ENCODE peak calls at places on chromosomes 1 and 21, in seven cellular contexts. G is WTC11, L is fibroblast of pulmonary artery, P is prostate gland, A is nucleus accumbens, N is NCI-H1436, U is cardiac septum. W is an unnamed sample.

GRCh38 chr1:112056354-112056753 is 66.9 kb upstream of the KCND3 start:
- DNase-seq in U (no peak), N (no peak), G (no peak), L (no peak), P (no peak), A (no peak), W (no peak)

GRCh38 chr1:237590381-237590780 is 300.3 kb downstream of the ZP4 start:
- DNase-seq in P (no peak), N (no peak), U (no peak), A (no peak), G (no peak), L (no peak), W (no peak)

GRCh38 chr1:29272171-29272907 is 36.0 kb downstream of the PTPRU start:
- DNase-seq in A (no peak), G (no peak), N (no peak), U (peak), L (no peak), P (no peak), W (no peak)

GRCh38 chr1:39431927-39432326 is 59.5 kb upstream of the BMP8A start:
- DNase-seq in P (no peak), A (no peak), G (no peak), N (no peak), L (no peak), U (no peak), W (peak)

GRCh38 chr1:31760901-31761470 is 3.2 kb downstream of the ADGRB2 start:
- DNase-seq in A (no peak), N (peak), P (peak), G (peak), L (peak), U (no peak), W (no peak)

GRCh38 chr1:221335161-221336101 is 406.5 kb downstream of the DUSP10 start:
- DNase-seq in L (peak), N (no peak), U (no peak), G (no peak), A (peak), P (no peak), W (no peak)

GRCh38 chr1:192952646-192953045 is 106.5 kb downstream of the UCHL5 start:
- DNase-seq in U (no peak), N (no peak), P (no peak), A (no peak), G (no peak), L (peak), W (no peak)

GRCh38 chr1:155178441-155179106 is 4.9 kb downstream of the TRIM46 start:
- DNase-seq in A (no peak), U (peak), P (no peak), L (no peak), N (no peak), G (no peak), W (no peak)

GRCh38 chr21:36702622-36702968 is 3.7 kb downstream of the SIM2 start:
- DNase-seq in A (no peak), P (no peak), G (no peak), U (no peak), L (no peak), N (no peak), W (no peak)

GRCh38 chr1:206461602-206462455 is 8.4 kb upstream of the IKBKE start:
- DNase-seq in U (no peak), P (peak), A (no peak), L (peak), N (peak), G (peak), W (peak)

GRCh38 chr1:44609412-44609767 is 64.9 kb downstream of the TMEM53 start:
- DNase-seq in U (no peak), N (peak), L (peak), G (peak), A (no peak), P (peak), W (peak)

GRCh38 chr1:157596384-157596783 is 1.5 kb downstream of the FCRL4 start:
- DNase-seq in L (no peak), P (no peak), U (no peak), A (no peak), N (no peak), G (no peak), W (no peak)

GRCh38 chr1:86352096-86352495 is 44.0 kb downstream of the ODF2L start:
- DNase-seq in L (peak), P (no peak), A (no peak), U (no peak), G (no peak), N (no peak), W (no peak)

GRCh38 chr1:167856711-167857418 is 57.1 kb downstream of the ADCY10 start:
- DNase-seq in G (no peak), A (no peak), P (no peak), N (no peak), L (no peak), U (no peak), W (no peak)

GRCh38 chr1:76170522-76170921 is 96.0 kb downstream of the ST6GALNAC3 start:
- DNase-seq in A (no peak), P (no peak), U (no peak), G (no peak), N (no peak), L (no peak), W (no peak)

GRCh38 chr1:24027838-24028468 is 47.8 kb upstream of the SRSF10 start:
- DNase-seq in U (no peak), G (no peak), N (peak), P (no peak), L (peak), A (no peak), W (peak)

GRCh38 chr1:152486400-152487006 is 24.1 kb upstream of the LCE5A start:
- DNase-seq in A (no peak), G (no peak), U (no peak), N (no peak), L (no peak), P (no peak), W (no peak)

GRCh38 chr21:35988396-35989140 is 71.8 kb downstream of the SETD4 start:
- DNase-seq in N (no peak), L (no peak), P (no peak), A (no peak), U (no peak), G (no peak), W (no peak)

GRCh38 chr1:174159253-174160108 is at the start of gene RABGAP1L:
- DNase-seq in U (peak), N (peak), P (peak), A (peak), L (peak), G (peak), W (peak)

GRCh38 chr1:71473331-71473730 is 392.5 kb upstream of the ZRANB2 start:
- DNase-seq in G (no peak), N (no peak), U (no peak), P (no peak), L (no peak), A (no peak), W (no peak)

W was measured in endothelial cell of umbilical vein.